ENCODE peak calls at places on chromosomes 13 and 19, in five cellular contexts. One of them, this sample, is unnamed. For H3K4me1, the result is how much of the 10 kb centered on the place peaks cover.

GRCh38 chr19:38706792-38707511 is 37.3 kb downstream of the CAPN12 start:
- DNase-seq in SK-N-SH: no peak
- DNase-seq in HCT116: no peak
- DNase-seq in OCI-LY7: no peak
- DNase-seq in GM23338: peak
- DNase-seq in this sample: no peak

GRCh38 chr13:51502206-51502651 is 49.4 kb upstream of the INTS6 start:
- DNase-seq in SK-N-SH: no peak
- DNase-seq in HCT116: no peak
- DNase-seq in OCI-LY7: no peak
- DNase-seq in GM23338: no peak
- DNase-seq in this sample: no peak

GRCh38 chr13:85626603-85627002 is 172.6 kb downstream of the SLITRK6 start:
- DNase-seq in SK-N-SH: no peak
- DNase-seq in HCT116: no peak
- DNase-seq in OCI-LY7: no peak
- DNase-seq in GM23338: no peak
- DNase-seq in this sample: no peak

GRCh38 chr19:52086481-52086880 is 9.1 kb downstream of the ZNF841 start:
- DNase-seq in SK-N-SH: no peak
- DNase-seq in HCT116: no peak
- DNase-seq in OCI-LY7: no peak
- DNase-seq in GM23338: no peak
- DNase-seq in this sample: no peak

GRCh38 chr13:41354416-41354815 is 43.3 kb downstream of the NAA16 start:
- DNase-seq in SK-N-SH: no peak
- DNase-seq in HCT116: no peak
- DNase-seq in OCI-LY7: no peak
- DNase-seq in GM23338: no peak
- DNase-seq in this sample: no peak

GRCh38 chr13:27660511-27660910 is 38.8 kb downstream of the POLR1D start:
- DNase-seq in SK-N-SH: no peak
- DNase-seq in HCT116: no peak
- DNase-seq in OCI-LY7: no peak
- DNase-seq in GM23338: no peak
- DNase-seq in this sample: no peak

GRCh38 chr13:36475468-36475867 is 43.2 kb downstream of the CCNA1 start:
- DNase-seq in SK-N-SH: peak
- DNase-seq in HCT116: no peak
- DNase-seq in OCI-LY7: peak
- DNase-seq in GM23338: peak
- DNase-seq in this sample: no peak

GRCh38 chr19:49056101-49056901 is 1.2 kb downstream of the CGB7 start:
- DNase-seq in SK-N-SH: peak
- DNase-seq in HCT116: peak
- DNase-seq in OCI-LY7: peak
- DNase-seq in GM23338: peak
- DNase-seq in this sample: peak

GRCh38 chr13:102470283-102470920 is 68.6 kb upstream of the FGF14 start:
- DNase-seq in SK-N-SH: no peak
- DNase-seq in HCT116: no peak
- DNase-seq in OCI-LY7: no peak
- DNase-seq in GM23338: no peak
- DNase-seq in this sample: no peak

GRCh38 chr19:35240322-35240721 is 8.5 kb upstream of the LSR start:
- DNase-seq in SK-N-SH: no peak
- DNase-seq in HCT116: no peak
- DNase-seq in OCI-LY7: no peak
- DNase-seq in GM23338: no peak
- DNase-seq in this sample: no peak

DNA sequence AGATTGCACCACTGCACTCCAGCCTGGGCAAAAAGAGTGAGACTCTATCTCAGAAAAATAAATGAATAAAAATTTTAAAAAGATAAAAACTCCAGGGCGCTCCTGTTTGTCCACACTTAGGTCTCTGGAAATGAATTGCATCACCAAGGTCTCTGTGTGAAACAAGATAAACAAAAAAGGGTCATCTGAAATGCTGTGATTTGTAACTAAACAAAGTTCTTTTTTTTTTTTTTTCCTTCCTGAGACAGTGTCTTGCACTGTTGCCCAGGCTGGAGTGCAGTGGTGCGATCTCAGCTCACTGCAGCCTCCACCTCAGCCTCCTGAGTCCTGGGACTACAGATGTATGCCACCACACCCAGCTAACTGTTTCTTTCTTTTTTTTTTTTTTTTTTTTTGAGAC is 11.5 kb downstream of the FZR1 start:
- DNase-seq in SK-N-SH: no peak
- DNase-seq in HCT116: no peak
- DNase-seq in OCI-LY7: no peak
- DNase-seq in GM23338: no peak
- DNase-seq in this sample: no peak
- H3K4me1 ChIP-seq in SK-N-SH: under half
- H3K4me1 ChIP-seq in HCT116: under half
- H3K4me1 ChIP-seq in OCI-LY7: under half
- H3K4me1 ChIP-seq in GM23338: under half
- H3K4me1 ChIP-seq in this sample: under half

DNA sequence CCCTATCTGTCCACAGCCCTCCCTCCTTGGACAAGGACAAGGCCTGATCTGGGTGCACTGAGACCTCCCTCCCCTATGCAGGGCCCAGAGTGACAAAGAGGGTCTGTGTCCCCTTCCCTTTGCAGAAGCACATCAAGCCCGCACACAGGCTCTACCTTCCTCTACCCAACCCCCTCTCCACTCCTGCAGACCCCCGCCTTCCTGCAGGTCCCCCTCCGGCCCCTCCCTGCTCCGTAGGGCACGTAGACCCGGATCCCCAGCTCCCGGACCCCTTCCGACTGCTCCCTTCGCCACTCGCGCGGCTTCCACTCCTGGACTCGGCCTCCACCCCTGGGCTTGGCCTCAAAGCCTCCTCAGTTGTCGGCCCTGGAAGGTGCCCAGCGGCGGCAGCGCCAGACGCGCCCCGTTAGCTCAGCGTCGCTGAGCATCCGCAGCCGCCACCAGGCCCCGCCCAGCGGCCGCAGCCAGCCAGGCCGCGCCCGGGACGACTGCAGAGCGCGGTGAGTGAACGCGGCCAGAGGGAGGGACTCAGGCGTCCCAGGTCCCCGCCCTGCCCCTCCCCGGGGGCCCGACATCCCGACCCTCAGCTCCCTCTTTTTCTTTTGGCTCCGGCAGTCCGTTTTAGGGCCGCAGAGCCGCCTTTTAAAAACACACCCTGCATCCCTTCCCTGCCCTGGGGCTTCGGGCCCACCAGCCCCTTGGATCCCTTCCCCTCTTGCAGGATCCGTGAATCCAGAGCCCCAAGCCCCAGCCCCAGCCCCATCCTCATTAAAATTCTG is 1.6 kb upstream of the MYADM start:
- DNase-seq in SK-N-SH: peak
- DNase-seq in HCT116: peak
- DNase-seq in OCI-LY7: no peak
- DNase-seq in GM23338: peak
- DNase-seq in this sample: peak
- TF ChIP-seq EZH2phosphoT487 in SK-N-SH: no peak
- TF ChIP-seq EZH2phosphoT487 in HCT116: no peak
- TF ChIP-seq EZH2phosphoT487 in OCI-LY7: no peak
- TF ChIP-seq EZH2phosphoT487 in GM23338: no peak
- TF ChIP-seq EZH2phosphoT487 in this sample: no peak

GRCh38 chr19:41551711-41552110 is 24.3 kb upstream of the CEACAM21 start:
- DNase-seq in SK-N-SH: no peak
- DNase-seq in HCT116: no peak
- DNase-seq in OCI-LY7: peak
- DNase-seq in GM23338: no peak
- DNase-seq in this sample: no peak
- H3K4me1 ChIP-seq in SK-N-SH: under half
- H3K4me1 ChIP-seq in HCT116: under half
- H3K4me1 ChIP-seq in OCI-LY7: half or more
- H3K4me1 ChIP-seq in GM23338: under half
- H3K4me1 ChIP-seq in this sample: under half

GRCh38 chr13:49403966-49404365 is 39.9 kb downstream of the CAB39L start:
- DNase-seq in SK-N-SH: no peak
- DNase-seq in HCT116: no peak
- DNase-seq in OCI-LY7: no peak
- DNase-seq in GM23338: no peak
- DNase-seq in this sample: no peak

GRCh38 chr13:49404621-49405020 is 39.2 kb downstream of the CAB39L start:
- DNase-seq in SK-N-SH: no peak
- DNase-seq in HCT116: no peak
- DNase-seq in OCI-LY7: peak
- DNase-seq in GM23338: no peak
- DNase-seq in this sample: no peak

GRCh38 chr13:49395416-49396277 is 48.2 kb downstream of the CAB39L start:
- DNase-seq in SK-N-SH: no peak
- DNase-seq in HCT116: no peak
- DNase-seq in OCI-LY7: no peak
- DNase-seq in GM23338: no peak
- DNase-seq in this sample: no peak

GRCh38 chr13:49399801-49400472 is 43.9 kb downstream of the CAB39L start:
- DNase-seq in SK-N-SH: no peak
- DNase-seq in HCT116: no peak
- DNase-seq in OCI-LY7: peak
- DNase-seq in GM23338: no peak
- DNase-seq in this sample: peak

DNA sequence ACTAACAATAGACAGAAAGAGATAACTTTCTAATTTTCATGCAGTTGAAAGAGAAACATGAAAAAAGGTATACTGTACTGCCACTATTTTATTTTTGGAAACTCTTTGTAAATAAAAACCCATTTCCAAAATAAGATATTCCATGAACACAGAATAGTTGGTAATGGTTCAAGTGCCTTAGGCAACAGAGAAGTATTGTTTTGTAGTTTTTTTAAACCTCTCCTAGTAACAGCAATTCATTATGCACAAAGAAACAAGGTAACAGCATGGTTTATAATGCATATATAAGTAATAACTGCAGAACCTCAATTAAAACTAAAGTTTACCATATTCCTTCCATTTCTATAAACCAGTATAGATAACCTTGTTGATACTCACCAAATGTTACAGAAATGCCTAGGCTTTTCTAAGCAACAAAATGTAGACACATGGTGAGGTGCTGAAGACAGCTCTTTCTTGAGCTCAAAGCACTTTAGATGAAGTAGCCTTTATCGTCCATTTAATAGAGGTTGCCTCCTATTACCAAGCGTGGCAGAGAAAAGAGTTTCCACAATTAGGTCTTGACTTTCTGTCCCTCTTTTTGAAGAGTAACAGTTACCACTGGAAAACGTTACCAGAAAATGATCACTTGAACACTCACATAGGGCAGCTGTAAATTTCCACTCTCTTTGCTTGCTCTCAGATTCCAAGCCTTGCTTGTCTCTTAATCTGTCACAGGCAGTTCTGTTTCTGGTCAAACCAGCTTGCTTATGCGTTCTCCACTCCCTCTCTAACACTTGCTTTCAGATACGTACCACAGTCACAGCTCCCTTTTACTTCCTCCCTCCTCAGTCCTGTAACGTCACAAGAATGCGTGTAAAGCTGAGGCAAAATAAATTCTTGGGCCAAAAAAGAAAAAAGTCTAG is 42.9 kb downstream of the CAB39L start:
- DNase-seq in SK-N-SH: peak
- DNase-seq in HCT116: no peak
- DNase-seq in OCI-LY7: peak
- DNase-seq in GM23338: peak
- DNase-seq in this sample: peak
- TF ChIP-seq EZH2phosphoT487 in SK-N-SH: no peak
- TF ChIP-seq EZH2phosphoT487 in HCT116: no peak
- TF ChIP-seq EZH2phosphoT487 in OCI-LY7: no peak
- TF ChIP-seq EZH2phosphoT487 in GM23338: no peak
- TF ChIP-seq EZH2phosphoT487 in this sample: no peak

DNA sequence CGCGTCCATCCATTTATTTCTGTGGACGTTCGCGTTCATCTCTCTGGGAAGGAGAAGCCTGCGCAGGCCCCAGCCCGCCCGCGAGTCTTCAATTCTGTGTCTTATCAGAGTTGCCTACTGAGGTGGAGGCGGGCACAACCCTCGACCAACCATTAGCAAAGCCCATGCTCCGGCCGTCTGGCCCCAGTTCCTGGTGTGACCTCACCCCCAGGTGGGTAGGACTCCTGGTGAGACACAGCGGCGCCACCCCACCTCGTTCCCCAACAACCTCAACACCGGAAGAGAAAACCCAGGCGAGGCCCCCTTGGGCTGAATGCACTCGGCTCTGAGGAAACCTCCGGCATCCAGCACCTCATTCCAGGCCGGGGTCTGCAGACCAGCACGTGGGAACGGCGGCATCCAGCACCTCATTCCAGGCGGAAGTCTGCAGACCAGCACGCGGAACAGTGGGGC is 14.7 kb downstream of the ZNF787 start:
- DNase-seq in SK-N-SH: no peak
- DNase-seq in HCT116: no peak
- DNase-seq in OCI-LY7: no peak
- DNase-seq in GM23338: no peak
- DNase-seq in this sample: no peak
- H3K4me1 ChIP-seq in SK-N-SH: under half
- H3K4me1 ChIP-seq in HCT116: under half
- H3K4me1 ChIP-seq in OCI-LY7: under half
- H3K4me1 ChIP-seq in GM23338: under half
- H3K4me1 ChIP-seq in this sample: under half

DNA sequence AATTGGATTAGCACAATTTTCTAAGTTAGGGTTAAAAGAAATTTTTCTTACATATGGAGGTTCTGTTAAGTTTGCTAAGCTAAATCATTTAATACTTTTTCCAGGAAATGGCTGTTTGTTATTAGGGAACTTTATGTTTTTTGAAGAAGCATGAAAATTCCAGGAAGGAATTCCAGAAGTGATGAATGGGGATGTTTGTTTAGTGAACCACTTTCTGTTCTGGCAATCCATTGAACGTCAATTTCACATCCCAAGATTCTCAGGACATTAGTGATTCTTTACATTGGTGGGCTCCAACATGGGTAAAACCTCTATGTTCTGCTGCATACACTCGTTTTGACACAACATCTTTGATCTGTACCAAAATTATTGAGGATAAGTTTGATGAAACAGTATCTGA is 534.4 kb downstream of the IRS2 start:
- DNase-seq in SK-N-SH: no peak
- DNase-seq in HCT116: no peak
- DNase-seq in OCI-LY7: no peak
- DNase-seq in GM23338: no peak
- DNase-seq in this sample: no peak
- TF ChIP-seq EZH2phosphoT487 in SK-N-SH: no peak
- TF ChIP-seq EZH2phosphoT487 in HCT116: no peak
- TF ChIP-seq EZH2phosphoT487 in OCI-LY7: no peak
- TF ChIP-seq EZH2phosphoT487 in GM23338: no peak
- TF ChIP-seq EZH2phosphoT487 in this sample: no peak

GRCh38 chr19:8360196-8360595 is 3.8 kb upstream of the ANGPTL4 start:
- DNase-seq in SK-N-SH: no peak
- DNase-seq in HCT116: no peak
- DNase-seq in OCI-LY7: no peak
- DNase-seq in GM23338: no peak
- DNase-seq in this sample: no peak

GRCh38 chr19:8352134-8352827 is 9.2 kb upstream of the KANK3 start:
- DNase-seq in SK-N-SH: no peak
- DNase-seq in HCT116: no peak
- DNase-seq in OCI-LY7: no peak
- DNase-seq in GM23338: peak
- DNase-seq in this sample: no peak

GRCh38 chr19:8358948-8359347 is 5.0 kb upstream of the ANGPTL4 start:
- DNase-seq in SK-N-SH: no peak
- DNase-seq in HCT116: no peak
- DNase-seq in OCI-LY7: no peak
- DNase-seq in GM23338: no peak
- DNase-seq in this sample: no peak

GRCh38 chr19:8355631-8356402 is 8.1 kb upstream of the ANGPTL4 start:
- DNase-seq in SK-N-SH: no peak
- DNase-seq in HCT116: peak
- DNase-seq in OCI-LY7: no peak
- DNase-seq in GM23338: no peak
- DNase-seq in this sample: peak

GRCh38 chr19:8357007-8357521 is 6.9 kb upstream of the ANGPTL4 start:
- DNase-seq in SK-N-SH: no peak
- DNase-seq in HCT116: no peak
- DNase-seq in OCI-LY7: no peak
- DNase-seq in GM23338: no peak
- DNase-seq in this sample: peak
- H3K4me1 ChIP-seq in SK-N-SH: under half
- H3K4me1 ChIP-seq in HCT116: under half
- H3K4me1 ChIP-seq in OCI-LY7: under half
- H3K4me1 ChIP-seq in GM23338: under half
- H3K4me1 ChIP-seq in this sample: under half